ENCODE peak calls at places on chromosome 11, in four cellular contexts. B is tibial nerve, I is testis, H is IMR-90. V is an unnamed sample.

GRCh38 chr11:27933992-27934829 is 173.7 kb downstream of the KIF18A start:
- DNase-seq in B (no peak), I (no peak), H (peak; percentile 99), V (no peak)

GRCh38 chr11:23947883-23948282 is 549.0 kb upstream of the LUZP2 start:
- DNase-seq in B (no peak), H (peak; percentile 61), I (no peak), V (no peak)

GRCh38 chr11:58776891-58777451 is 45.2 kb upstream of the GLYAT start:
- DNase-seq in H (no peak), B (no peak), I (no peak), V (no peak)

GRCh38 chr11:41461057-41461681 is 1.7 kb upstream of the LRRC4C start:
- DNase-seq in B (no peak), I (no peak), H (no peak), V (no peak)

GRCh38 chr11:103110406-103110805 is 1.2 kb downstream of the DYNC2H1 start:
- DNase-seq in B (no peak), H (peak; percentile 56), I (no peak), V (no peak)

GRCh38 chr11:129695543-129696308 is 119.9 kb upstream of the TMEM45B start:
- DNase-seq in I (peak; percentile 83), B (no peak), H (peak; percentile 13), V (peak; percentile 77)

GRCh38 chr11:76861490-76861953 is 804 bp downstream of the ACER3 start:
- DNase-seq in H (no peak), I (no peak), B (no peak), V (no peak)

GRCh38 chr11:110000045-110000502 is 93.1 kb upstream of the ZC3H12C start:
- DNase-seq in B (no peak), H (peak; percentile 99), I (no peak), V (no peak)

GRCh38 chr11:45042560-45042959 is 91.9 kb upstream of the TP53I11 start:
- DNase-seq in I (no peak), H (no peak), B (no peak), V (no peak)

GRCh38 chr11:119205574-119206511 is at the start of gene CBL:
- DNase-seq in B (peak; percentile 93), I (peak; percentile 97), H (peak; percentile 84), V (peak; percentile 97)

GRCh38 chr11:316031-316701 is 2.3 kb downstream of the IFITM1 start:
- DNase-seq in B (no peak), H (no peak), I (no peak), V (no peak)

GRCh38 chr11:117717485-117718314 is 79.3 kb downstream of the DSCAML1 start:
- DNase-seq in I (no peak), H (no peak), B (no peak), V (peak; percentile 46)

GRCh38 chr11:69044111-69045013 is 4.4 kb upstream of the TPCN2 start:
- DNase-seq in H (peak; percentile 72), I (peak; percentile 81), B (peak; percentile 61), V (peak; percentile 72)

GRCh38 chr11:67631427-67631826 is 1.7 kb upstream of the NUDT8 start:
- DNase-seq in I (no peak), H (no peak), B (no peak), V (no peak)

GRCh38 chr11:29217901-29218300 is 798.9 kb downstream of the KCNA4 start:
- DNase-seq in B (no peak), I (no peak), H (no peak), V (no peak)

GRCh38 chr11:1931326-1931725 is 11.8 kb downstream of the TNNT3 start:
- DNase-seq in B (no peak), H (peak; percentile 24), I (peak; percentile 58), V (no peak)

GRCh38 chr11:33835143-33835878 is 56.6 kb downstream of the LMO2 start:
- DNase-seq in B (no peak), I (no peak), H (peak; percentile 76), V (no peak)

GRCh38 chr11:124801636-124802312 is 1.6 kb upstream of the MSANTD2 start:
- DNase-seq in I (no peak), H (peak; percentile 22), B (no peak), V (no peak)

GRCh38 chr11:2305862-2306823 is 4.3 kb downstream of the TSPAN32 start:
- DNase-seq in B (peak; percentile 86), H (peak; percentile 85), I (peak; percentile 86), V (peak; percentile 25)

GRCh38 chr11:27408231-27408630 is 45.2 kb upstream of the CCDC34 start:
- DNase-seq in I (no peak), H (no peak), B (no peak), V (no peak)

GRCh38 chr11:94128171-94128745 is 383 bp upstream of the PANX1 start:
- DNase-seq in I (no peak), H (no peak), B (no peak), V (no peak)

GRCh38 chr11:65786786-65787636 is at the start of gene OVOL1:
- DNase-seq in B (no peak), I (peak; percentile 36), H (no peak), V (peak; percentile 91)

GRCh38 chr11:8480858-8481257 is 113.2 kb downstream of the STK33 start:
- DNase-seq in H (no peak), I (no peak), B (no peak), V (no peak)

GRCh38 chr11:119417726-119418540 is 5.0 kb downstream of the THY1 start:
- DNase-seq in B (no peak), H (peak; percentile 96), I (no peak), V (no peak)

GRCh38 chr11:74671520-74672196 is 59.6 kb downstream of the CHRDL2 start:
- DNase-seq in B (no peak), H (peak; percentile 86), I (no peak), V (no peak)

GRCh38 chr11:112499908-112500204 is 239.2 kb upstream of the PLET1 start:
- DNase-seq in B (no peak), H (no peak), I (no peak), V (no peak)

GRCh38 chr11:112942966-112943643 is 18.1 kb upstream of the NCAM1 start:
- DNase-seq in B (no peak), H (no peak), I (no peak), V (no peak)

GRCh38 chr11:1772270-1773130 is 8.8 kb upstream of the CTSD start:
- DNase-seq in I (no peak), B (no peak), H (peak; percentile 91), V (peak; percentile 50)

GRCh38 chr11:35040221-35040942 is 98.6 kb upstream of the CD44 start:
- DNase-seq in I (no peak), H (peak; percentile 69), B (no peak), V (peak; percentile 64)

GRCh38 chr11:76263657-76264056 is 57.4 kb upstream of the WNT11 start:
- DNase-seq in I (no peak), H (no peak), B (no peak), V (peak; percentile 10)

GRCh38 chr11:70834277-70834940 is 418.0 kb downstream of the SHANK2 start:
- DNase-seq in I (no peak), H (peak; percentile 14), B (no peak), V (no peak)

GRCh38 chr11:104134760-104135159 is 29.2 kb downstream of the PDGFD start:
- DNase-seq in I (no peak), B (no peak), H (peak; percentile 57), V (no peak)

GRCh38 chr11:66070604-66071325 is 693 bp downstream of the PACS1 start:
- DNase-seq in I (peak; percentile 75), B (no peak), H (peak; percentile 28), V (peak; percentile 71)

GRCh38 chr11:121610706-121611105 is 157.9 kb upstream of the SORL1-AS1 start:
- DNase-seq in B (no peak), H (no peak), I (no peak), V (no peak)

GRCh38 chr11:34495239-34495723 is 18.3 kb downstream of the ELF5 start:
- DNase-seq in B (no peak), H (no peak), I (no peak), V (no peak)

GRCh38 chr11:22337571-22338464 is at the start of gene SLC17A6:
- DNase-seq in B (no peak), I (peak; percentile 16), H (peak; percentile 8), V (peak; percentile 12)

GRCh38 chr11:20097319-20098221 is 62.7 kb downstream of the DBX1 start:
- DNase-seq in H (peak; percentile 93), I (no peak), B (no peak), V (no peak)
- TF ChIP-seq POLR2A in H (no peak), I (no peak), B (no peak), V (no peak)

DNA sequence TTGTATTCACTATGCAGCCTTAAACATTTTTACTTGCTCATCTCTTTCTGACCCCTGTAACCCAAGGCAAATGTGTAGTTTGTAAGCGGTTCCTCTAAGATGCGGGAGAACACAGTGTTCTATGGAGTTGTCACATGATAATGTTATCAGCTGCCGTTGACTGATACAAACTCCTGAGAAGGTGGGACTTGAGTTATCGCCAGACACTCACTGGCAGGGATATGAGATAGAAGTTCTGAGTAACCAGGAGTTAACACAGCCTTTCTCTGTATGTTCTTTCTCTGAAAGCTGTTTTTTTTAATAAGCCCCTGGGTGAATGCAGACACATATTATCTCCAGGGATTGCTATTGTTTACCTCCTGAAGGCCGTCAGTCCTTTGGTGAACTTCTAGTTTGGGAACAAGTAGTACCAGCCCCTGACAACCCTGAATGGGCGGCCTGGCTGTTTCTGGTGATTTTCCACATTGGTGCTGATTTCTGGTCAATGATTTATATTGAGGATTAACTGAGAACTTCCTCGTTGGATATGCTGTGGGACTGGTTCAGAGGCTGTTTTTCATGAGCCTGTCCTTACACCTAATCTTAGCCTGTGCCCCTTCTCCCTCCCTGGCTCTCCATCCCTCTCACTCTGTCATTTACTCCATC is 155.3 kb upstream of the RASSF10 start:
- DNase-seq in B (no peak), H (peak; percentile 64), I (peak; percentile 84), V (peak; percentile 82)
- H3K27ac ChIP-seq in B (peak overlapping the region; percentile 62), H (no peak overlapping the region), I (peak overlapping the region; percentile 94), V (peak overlapping the region; percentile 96)

DNA sequence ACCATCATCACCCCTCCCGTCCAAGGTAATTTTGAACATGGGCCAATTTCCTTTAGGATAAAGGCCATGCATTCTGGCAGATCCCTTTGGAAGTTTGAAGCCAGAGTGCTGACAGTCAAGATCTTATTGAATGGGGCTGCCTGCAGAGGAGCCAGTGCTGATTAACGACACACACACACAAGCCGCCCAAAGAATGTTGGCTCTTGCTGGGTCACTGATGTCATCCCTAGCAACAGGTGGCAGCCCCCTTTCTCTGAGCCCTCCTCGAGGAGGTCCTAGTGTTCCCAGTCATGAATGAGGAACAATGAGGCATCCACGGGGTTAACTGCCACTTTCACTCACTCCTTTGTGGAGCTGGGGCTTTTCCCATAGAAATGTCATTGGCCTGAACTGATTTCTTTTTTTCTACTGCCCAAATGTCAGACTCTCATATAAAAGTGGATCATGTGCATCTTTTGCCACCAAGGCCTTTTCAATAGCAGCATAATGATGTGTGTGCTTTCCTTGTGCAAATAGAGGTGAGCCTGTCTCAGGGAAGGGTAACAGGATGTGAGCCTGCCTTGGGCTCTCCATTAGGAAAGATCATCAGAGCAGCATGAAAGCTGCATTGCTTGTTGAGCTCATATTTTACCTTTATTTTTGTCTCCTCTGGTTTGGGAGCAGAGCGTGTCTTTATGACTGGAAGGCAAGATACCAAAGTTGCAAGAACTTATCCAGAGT is 301.8 kb upstream of the MTNR1B start:
- DNase-seq in H (no peak), B (no peak), I (no peak), V (no peak)
- H3K4me3 ChIP-seq in H (no peak overlapping the region), B (no peak overlapping the region), I (no peak overlapping the region), V (no peak overlapping the region)

DNA sequence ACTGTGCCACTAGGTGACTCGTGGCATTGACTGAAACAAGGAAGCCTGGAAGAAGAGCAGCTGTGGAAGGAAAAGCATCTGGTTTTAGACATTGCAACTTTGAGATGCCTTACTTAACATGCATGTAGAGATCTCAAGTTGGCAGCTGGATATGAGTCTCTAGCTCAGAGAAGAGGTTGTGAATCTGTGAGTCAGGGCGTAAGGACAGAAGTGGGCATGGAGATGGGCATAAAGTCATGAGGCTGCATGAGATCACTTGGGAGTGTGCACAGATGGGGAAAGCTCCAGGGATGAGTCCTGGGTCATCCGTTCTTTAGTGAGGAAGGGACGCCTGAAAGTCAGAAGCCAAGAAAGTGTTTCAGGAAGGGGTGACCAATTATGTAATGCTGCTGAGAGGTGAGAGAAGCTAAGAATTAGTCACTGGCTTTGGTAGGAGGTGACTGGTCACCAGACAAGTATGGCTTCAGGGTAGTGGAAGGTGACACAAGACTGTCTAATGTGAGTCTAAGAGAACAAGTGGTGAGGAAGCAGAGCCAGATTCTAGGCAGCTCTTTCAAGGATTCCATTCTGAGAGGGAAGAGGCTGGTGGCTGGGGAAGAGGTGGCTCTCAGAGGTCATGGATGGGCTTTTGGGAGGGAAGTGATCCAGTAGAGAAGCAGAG is 6.7 kb downstream of the ACP2 start:
- DNase-seq in I (no peak), H (peak; percentile 23), B (no peak), V (no peak)
- TF ChIP-seq POLR2A in I (no peak), H (no peak), B (no peak), V (no peak)